ENCODE peak calls at places on chromosome 12, in eight cellular contexts. Y is cardiac muscle cell, G is aorta, C is transverse colon, Q is tibial nerve, L is GM23248, R is fibroblast of lung, N is GM12878. V is an unnamed sample.

GRCh38 chr12:58029260-58029659 is 87.9 kb downstream of the ATP23 start:
- DNase-seq in Y (no peak), Q (no peak), R (no peak), G (no peak), C (no peak), L (no peak), N (no peak), V (no peak)

GRCh38 chr12:28958553-28959195 is 190.4 kb upstream of the FAR2 start:
- DNase-seq in C (no peak), Y (no peak), N (no peak), L (peak; percentile 77), G (no peak), R (peak; percentile 81), Q (no peak), V (no peak)

GRCh38 chr12:38402811-38403210 is 86.2 kb downstream of the ALG10B start:
- DNase-seq in G (no peak), C (no peak), Y (no peak), L (no peak), R (no peak), Q (no peak), N (no peak), V (no peak)

GRCh38 chr12:1842905-1843640 is 22.7 kb downstream of the LRTM2 start:
- DNase-seq in L (no peak), Y (no peak), Q (no peak), G (peak; percentile 28), C (peak; percentile 4), N (no peak), R (no peak), V (no peak)

GRCh38 chr12:89225808-89226368 is 126.4 kb downstream of the DUSP6 start:
- DNase-seq in G (no peak), Q (peak; percentile 8), N (no peak), L (peak; percentile 96), R (peak; percentile 87), Y (no peak), C (peak; percentile 64), V (no peak)

GRCh38 chr12:4701863-4702262 is 18.3 kb upstream of the GALNT8 start:
- DNase-seq in L (peak; percentile 1), Y (no peak), C (no peak), R (no peak), G (no peak), Q (no peak), N (no peak), V (no peak)

GRCh38 chr12:121801601-121802484 is 2.0 kb upstream of the SETD1B start:
- DNase-seq in C (no peak), N (no peak), R (peak; percentile 43), Y (no peak), G (no peak), L (peak; percentile 56), Q (peak; percentile 18), V (peak; percentile 67)

GRCh38 chr12:51009038-51009437 is 17.1 kb downstream of the SLC11A2 start:
- DNase-seq in C (peak; percentile 57), G (peak; percentile 89), Y (no peak), L (no peak), Q (peak; percentile 72), N (no peak), R (peak; percentile 16), V (peak; percentile 74)

GRCh38 chr12:132596016-132596415 is 14.4 kb downstream of the LRCOL1 start:
- DNase-seq in G (no peak), Y (peak; percentile 39), L (peak; percentile 32), R (peak; percentile 22), Q (no peak), C (no peak), N (no peak), V (no peak)

GRCh38 chr12:106074706-106075392 is 63.9 kb downstream of the NUAK1 start:
- DNase-seq in N (no peak), G (peak; percentile 45), Y (peak; percentile 87), Q (no peak), L (no peak), R (peak; percentile 92), C (no peak), V (no peak)

GRCh38 chr12:106071686-106072085 is 67.1 kb downstream of the NUAK1 start:
- DNase-seq in N (no peak), Q (no peak), C (no peak), Y (no peak), G (no peak), R (no peak), L (no peak), V (no peak)

GRCh38 chr12:106072751-106073150 is 66.0 kb downstream of the NUAK1 start:
- DNase-seq in Y (peak; percentile 33), R (no peak), N (no peak), L (no peak), C (no peak), Q (no peak), G (no peak), V (no peak)

GRCh38 chr12:106073179-106073578 is 65.6 kb downstream of the NUAK1 start:
- DNase-seq in G (no peak), C (no peak), R (no peak), Y (no peak), Q (no peak), N (peak; percentile 42), L (no peak), V (no peak)

GRCh38 chr12:106074361-106074705 is 64.4 kb downstream of the NUAK1 start:
- DNase-seq in R (no peak), Q (no peak), C (no peak), Y (no peak), N (no peak), L (peak; percentile 43), G (no peak), V (no peak)
- H3K27ac ChIP-seq in R (no peak overlapping the region), Q (no peak overlapping the region), C (no peak overlapping the region), Y (peak overlapping the region; percentile 91), N (no peak overlapping the region), L (no peak overlapping the region), G (no peak overlapping the region), V (no peak overlapping the region)

GRCh38 chr12:111100003-111100402 is 179.6 kb upstream of the MYL2 start:
- DNase-seq in R (no peak), L (no peak), Y (no peak), G (no peak), Q (no peak), N (no peak), C (no peak), V (no peak)

GRCh38 chr12:111102062-111102735 is 181.8 kb upstream of the MYL2 start:
- DNase-seq in G (no peak), R (no peak), L (no peak), Q (no peak), N (no peak), C (no peak), Y (no peak), V (no peak)

GRCh38 chr12:111099186-111099585 is 178.8 kb upstream of the MYL2 start:
- DNase-seq in C (no peak), G (no peak), L (no peak), N (no peak), R (no peak), Y (no peak), Q (no peak), V (no peak)

GRCh38 chr12:111100554-111100953 is 180.2 kb upstream of the MYL2 start:
- DNase-seq in Y (no peak), Q (no peak), L (no peak), G (no peak), N (no peak), C (no peak), R (no peak), V (no peak)

DNA sequence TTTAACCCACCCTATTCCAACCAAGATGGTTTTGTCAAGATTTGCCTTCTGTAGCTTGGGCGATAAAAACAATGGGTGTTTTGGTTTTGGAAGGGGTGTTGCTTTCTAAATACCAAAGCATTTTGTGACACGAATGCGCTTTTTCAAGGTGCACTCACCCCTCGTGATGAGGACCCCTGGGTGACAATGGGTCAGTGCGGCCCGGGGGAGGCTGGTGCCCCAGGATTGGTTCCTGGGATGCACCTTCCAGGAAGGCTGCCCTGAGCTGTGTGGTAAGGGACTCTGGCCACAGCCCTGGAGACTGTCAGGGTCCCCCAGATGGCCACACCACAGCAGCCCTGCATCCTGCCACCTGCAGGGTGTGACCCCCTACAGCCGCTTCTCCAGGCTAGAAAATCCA is 180.6 kb upstream of the MYL2 start:
- DNase-seq in G (no peak), Y (no peak), Q (no peak), N (no peak), C (no peak), L (no peak), R (no peak), V (no peak)
- H3K9me3 ChIP-seq in G (no peaks in the 10 kb centered on the region), Y (no peaks in the 10 kb centered on the region), Q (no peaks in the 10 kb centered on the region), N (no peaks in the 10 kb centered on the region), C (no peaks in the 10 kb centered on the region), L (no peaks in the 10 kb centered on the region), R (no peaks in the 10 kb centered on the region), V (no peaks in the 10 kb centered on the region)

GRCh38 chr12:92151916-92152315 is 6.3 kb upstream of the BTG1 start:
- DNase-seq in L (no peak), Q (no peak), G (no peak), C (no peak), Y (no peak), N (no peak), R (no peak), V (no peak)

GRCh38 chr12:92156139-92156538 is 10.5 kb upstream of the BTG1 start:
- DNase-seq in Q (no peak), N (no peak), C (no peak), G (no peak), L (no peak), R (no peak), Y (no peak), V (no peak)

GRCh38 chr12:92158711-92159534 is 13.3 kb upstream of the BTG1 start:
- DNase-seq in R (no peak), Y (no peak), Q (no peak), G (no peak), C (no peak), L (no peak), N (no peak), V (no peak)

GRCh38 chr12:92156704-92157395 is 11.2 kb upstream of the BTG1 start:
- DNase-seq in Q (no peak), L (no peak), G (no peak), N (no peak), C (no peak), R (no peak), Y (no peak), V (no peak)

GRCh38 chr12:92155733-92156132 is 10.1 kb upstream of the BTG1 start:
- DNase-seq in C (no peak), Q (no peak), G (no peak), N (no peak), Y (no peak), R (no peak), L (no peak), V (no peak)
- H3K4me1 ChIP-seq in C (no peaks in the 10 kb centered on the region), Q (peaks cover 7% of the 10 kb centered on the region), G (no peaks in the 10 kb centered on the region), N (peaks cover 21% of the 10 kb centered on the region), Y (no peaks in the 10 kb centered on the region), R (no peaks in the 10 kb centered on the region), L (peaks cover under 1% of the 10 kb centered on the region), V (peaks cover 35% of the 10 kb centered on the region)

GRCh38 chr12:64716839-64717455 is 42.3 kb downstream of the GNS start:
- DNase-seq in N (no peak), R (peak; percentile 56), Y (no peak), C (no peak), G (no peak), Q (no peak), L (no peak), V (no peak)

GRCh38 chr12:64714551-64714968 is 44.6 kb downstream of the GNS start:
- DNase-seq in R (no peak), Y (no peak), N (peak; percentile 23), C (no peak), G (no peak), L (no peak), Q (no peak), V (peak; percentile 67)

GRCh38 chr12:64716373-64716772 is 42.8 kb downstream of the GNS start:
- DNase-seq in L (no peak), Q (no peak), C (no peak), Y (no peak), G (no peak), R (no peak), N (no peak), V (no peak)

GRCh38 chr12:64720884-64721283 is 38.3 kb downstream of the GNS start:
- DNase-seq in G (no peak), Q (no peak), L (no peak), Y (no peak), C (no peak), R (no peak), N (no peak), V (no peak)

GRCh38 chr12:64718649-64719048 is 40.6 kb downstream of the GNS start:
- DNase-seq in C (no peak), Q (no peak), Y (no peak), G (no peak), N (no peak), L (no peak), R (no peak), V (no peak)
- H3K27ac ChIP-seq in C (no peak overlapping the region), Q (no peak overlapping the region), Y (no peak overlapping the region), G (no peak overlapping the region), N (no peak overlapping the region), L (no peak overlapping the region), R (no peak overlapping the region), V (no peak overlapping the region)